ENCODE peak calls at places on chromosomes 12 and 14, in four cellular contexts. One of them, this sample, is unnamed.

GRCh38 chr14:72682188-72682587 is 211.7 kb downstream of the DPF3 start:
- DNase-seq in testis: no peak
- DNase-seq in Peyer's patch: no peak
- DNase-seq in K562: no peak
- DNase-seq in this sample: no peak

GRCh38 chr14:69989622-69990021 is 110.4 kb downstream of the SMOC1 start:
- DNase-seq in Peyer's patch: no peak
- DNase-seq in K562: no peak
- DNase-seq in testis: no peak
- DNase-seq in this sample: peak; percentile 84

GRCh38 chr12:96098631-96099030 is 63.2 kb upstream of the LTA4H start:
- DNase-seq in Peyer's patch: no peak
- DNase-seq in testis: no peak
- DNase-seq in K562: no peak
- DNase-seq in this sample: no peak

GRCh38 chr12:120861074-120861795 is 42.9 kb downstream of the SPPL3 start:
- DNase-seq in Peyer's patch: no peak
- DNase-seq in K562: no peak
- DNase-seq in testis: no peak
- DNase-seq in this sample: no peak

GRCh38 chr12:114682920-114683708 is 861 bp downstream of the TBX3 start:
- DNase-seq in testis: peak; percentile 66
- DNase-seq in Peyer's patch: no peak
- DNase-seq in K562: no peak
- DNase-seq in this sample: no peak

GRCh38 chr14:102474934-102475333 is 34.6 kb downstream of the ANKRD9 start:
- DNase-seq in K562: no peak
- DNase-seq in Peyer's patch: peak; percentile 20
- DNase-seq in testis: peak; percentile 82
- DNase-seq in this sample: no peak

GRCh38 chr12:101671157-101671791 is 26.2 kb upstream of the CHPT1 start:
- DNase-seq in testis: no peak
- DNase-seq in Peyer's patch: peak; percentile 61
- DNase-seq in K562: no peak
- DNase-seq in this sample: no peak

GRCh38 chr14:66572836-66573235 is 64.9 kb downstream of the GPHN start:
- DNase-seq in testis: no peak
- DNase-seq in Peyer's patch: no peak
- DNase-seq in K562: no peak
- DNase-seq in this sample: no peak

GRCh38 chr12:79260923-79261322 is 396.3 kb downstream of the SYT1 start:
- DNase-seq in Peyer's patch: no peak
- DNase-seq in K562: no peak
- DNase-seq in testis: no peak
- DNase-seq in this sample: no peak

GRCh38 chr12:91327136-91327535 is 144.5 kb upstream of the DCN start:
- DNase-seq in K562: no peak
- DNase-seq in testis: no peak
- DNase-seq in Peyer's patch: no peak
- DNase-seq in this sample: no peak

GRCh38 chr12:110199360-110200123 is 75.4 kb downstream of the IFT81 start:
- DNase-seq in K562: no peak
- DNase-seq in testis: no peak
- DNase-seq in Peyer's patch: no peak
- DNase-seq in this sample: no peak

GRCh38 chr12:32533971-32534590 is 134.7 kb downstream of the FGD4 start:
- DNase-seq in testis: peak; percentile 82
- DNase-seq in K562: no peak
- DNase-seq in Peyer's patch: peak; percentile 65
- DNase-seq in this sample: peak; percentile 91

GRCh38 chr12:6177593-6178358 is 22.4 kb upstream of the CD9 start:
- DNase-seq in testis: no peak
- DNase-seq in K562: no peak
- DNase-seq in Peyer's patch: no peak
- DNase-seq in this sample: no peak

GRCh38 chr12:67541625-67541991 is 106.9 kb upstream of the DYRK2 start:
- DNase-seq in Peyer's patch: peak; percentile 36
- DNase-seq in K562: no peak
- DNase-seq in testis: no peak
- DNase-seq in this sample: no peak

GRCh38 chr12:57844725-57845477 is 1.6 kb downstream of the CTDSP2 start:
- DNase-seq in K562: no peak
- DNase-seq in testis: peak; percentile 85
- DNase-seq in Peyer's patch: peak; percentile 57
- DNase-seq in this sample: peak; percentile 73

GRCh38 chr14:93219103-93219726 is 12.2 kb downstream of the UBR7 start:
- DNase-seq in Peyer's patch: peak; percentile 36
- DNase-seq in K562: no peak
- DNase-seq in testis: peak; percentile 66
- DNase-seq in this sample: peak; percentile 54

GRCh38 chr14:30620178-30620577 is 1.9 kb upstream of the SCFD1 start:
- DNase-seq in Peyer's patch: no peak
- DNase-seq in testis: no peak
- DNase-seq in K562: no peak
- DNase-seq in this sample: no peak

GRCh38 chr12:88235183-88235833 is 93.2 kb downstream of the TMTC3 start:
- DNase-seq in testis: no peak
- DNase-seq in Peyer's patch: no peak
- DNase-seq in K562: no peak
- DNase-seq in this sample: no peak

GRCh38 chr12:91023326-91024004 is 18.7 kb upstream of the EPYC start:
- DNase-seq in Peyer's patch: no peak
- DNase-seq in testis: no peak
- DNase-seq in K562: no peak
- DNase-seq in this sample: no peak

GRCh38 chr12:124498178-124498869 is 69.1 kb downstream of the NCOR2 start:
- DNase-seq in K562: no peak
- DNase-seq in testis: no peak
- DNase-seq in Peyer's patch: no peak
- DNase-seq in this sample: no peak

GRCh38 chr14:28813810-28814209 is 47.2 kb downstream of the FOXG1 start:
- DNase-seq in Peyer's patch: no peak
- DNase-seq in testis: no peak
- DNase-seq in K562: no peak
- DNase-seq in this sample: no peak

DNA sequence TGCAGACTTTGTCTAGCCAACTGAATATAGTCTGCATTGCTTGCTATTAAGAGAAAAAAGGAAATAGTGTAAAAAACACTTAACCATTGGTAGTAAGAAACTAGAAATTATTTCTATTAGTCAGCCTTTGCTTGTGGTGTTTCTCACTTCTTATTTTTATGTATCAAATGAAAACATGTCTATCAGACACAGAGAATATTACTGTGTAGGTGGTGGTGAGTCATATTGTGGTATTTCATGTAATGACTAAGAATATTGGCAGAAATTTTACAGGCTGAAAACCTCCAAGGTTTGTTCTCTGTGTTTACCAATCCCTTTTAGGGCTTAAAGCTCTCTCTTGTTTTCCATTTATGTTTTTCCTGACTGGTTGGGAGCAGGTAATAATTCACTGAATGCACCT is 87.2 kb downstream of the DAAM1 start:
- DNase-seq in testis: no peak
- DNase-seq in Peyer's patch: no peak
- DNase-seq in K562: no peak
- DNase-seq in this sample: no peak
- H3K4me1 ChIP-seq in testis: peaks cover 6% of the 10 kb centered on the region
- H3K4me1 ChIP-seq in Peyer's patch: no peaks in the 10 kb centered on the region
- H3K4me1 ChIP-seq in K562: peaks cover 11% of the 10 kb centered on the region
- H3K4me1 ChIP-seq in this sample: no peaks in the 10 kb centered on the region

GRCh38 chr14:55927059-55927458 is 191.2 kb upstream of the PELI2 start:
- DNase-seq in K562: no peak
- DNase-seq in Peyer's patch: no peak
- DNase-seq in testis: no peak
- DNase-seq in this sample: no peak
- TF ChIP-seq CTCF in K562: no peak
- TF ChIP-seq CTCF in Peyer's patch: no peak
- TF ChIP-seq CTCF in testis: no peak
- TF ChIP-seq CTCF in this sample: no peak

GRCh38 chr12:3930216-3930615 is 57.0 kb upstream of the PARP11 start:
- DNase-seq in testis: no peak
- DNase-seq in K562: no peak
- DNase-seq in Peyer's patch: no peak
- DNase-seq in this sample: no peak
- TF ChIP-seq POLR2A in testis: no peak
- TF ChIP-seq POLR2A in K562: no peak
- TF ChIP-seq POLR2A in Peyer's patch: no peak
- TF ChIP-seq POLR2A in this sample: no peak

DNA sequence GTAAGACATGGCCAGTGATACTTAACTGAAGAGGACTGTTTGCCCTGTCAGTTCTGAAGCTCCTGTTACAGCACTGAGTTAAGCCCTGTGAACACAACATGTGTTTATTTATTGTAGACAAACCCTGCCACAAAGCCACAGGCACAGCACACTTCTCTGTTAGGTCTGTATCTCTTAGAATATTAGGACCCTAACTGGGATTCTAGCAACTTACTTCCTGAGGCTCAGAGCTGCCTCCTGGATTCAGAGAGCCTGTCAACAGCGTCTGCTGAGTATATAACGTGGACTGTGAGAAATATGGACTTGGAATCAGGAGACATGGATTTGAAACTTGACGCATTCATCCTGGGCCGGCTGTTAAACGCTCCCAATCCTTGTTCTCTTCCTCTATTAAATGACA is 135.0 kb upstream of the HIF1A start:
- DNase-seq in testis: no peak
- DNase-seq in K562: no peak
- DNase-seq in Peyer's patch: no peak
- DNase-seq in this sample: peak; percentile 29
- H3K4me1 ChIP-seq in testis: peaks cover 24% of the 10 kb centered on the region
- H3K4me1 ChIP-seq in K562: peaks cover 54% of the 10 kb centered on the region
- H3K4me1 ChIP-seq in Peyer's patch: peaks cover 3% of the 10 kb centered on the region
- H3K4me1 ChIP-seq in this sample: peaks cover 19% of the 10 kb centered on the region

GRCh38 chr14:96261772-96262485 is 5.9 kb downstream of the BDKRB1 start:
- DNase-seq in Peyer's patch: no peak
- DNase-seq in testis: no peak
- DNase-seq in K562: no peak
- DNase-seq in this sample: no peak
- TF ChIP-seq CTCF in Peyer's patch: no peak
- TF ChIP-seq CTCF in testis: no peak
- TF ChIP-seq CTCF in K562: no peak
- TF ChIP-seq CTCF in this sample: no peak

This sample was measured in right lobe of liver.